ENCODE peak calls at places on chromosomes 2 and 18, in nine cellular contexts. F is central memory CD8-positive, alpha-beta T cell; G is heart right ventricle; Q is stimulated activated CD4-positive, alpha-beta T cell treated with anti-CD3 and anti-CD28 coated beads, Interleukin-1b, Interleukin-23, amount 100 ng/mL, for 48 hours; E is cardiac fibroblast; L is Calu3; V is hippocampal formation; D is HTR-8/SVneo; R is activated T-cell treated with anti-CD3 and anti-CD28 coated beads for 4 hours. S is an unnamed sample.

GRCh38 chr18:42644729-42645131 is 470.8 kb downstream of the RIT2 start:
- DNase-seq in F (no peak), G (no peak), Q (no peak), E (peak), L (peak), V (no peak), D (no peak), R (no peak), S (no peak)

GRCh38 chr2:96083064-96083889 is 33.1 kb downstream of the ADRA2B start:
- DNase-seq in F (peak), G (peak), Q (no peak), E (no peak), L (no peak), V (no peak), D (no peak), R (no peak), S (no peak)

GRCh38 chr18:56919190-56919589 is 227.7 kb upstream of the BOD1L2 start:
- DNase-seq in F (no peak), G (no peak), Q (no peak), E (peak), L (no peak), V (no peak), D (no peak), R (no peak), S (no peak)

GRCh38 chr2:165594935-165595255 is 125.4 kb downstream of the CSRNP3 start:
- DNase-seq in F (no peak), G (no peak), Q (no peak), E (no peak), L (no peak), V (no peak), D (no peak), R (no peak), S (no peak)

GRCh38 chr2:119609337-119609736 is 65.1 kb downstream of the CFAP221 start:
- DNase-seq in F (no peak), G (no peak), Q (no peak), E (no peak), L (no peak), V (no peak), D (no peak), R (no peak), S (no peak)

GRCh38 chr18:45802814-45803492 is 22.5 kb upstream of the SIGLEC15 start:
- DNase-seq in F (no peak), G (no peak), Q (peak), E (peak), L (peak), V (no peak), D (peak), R (no peak), S (no peak)

GRCh38 chr18:8911408-8912340 is 190.8 kb upstream of the NDUFV2 start:
- DNase-seq in F (no peak), G (no peak), Q (no peak), E (no peak), L (no peak), V (no peak), D (no peak), R (no peak), S (no peak)

GRCh38 chr2:18001671-18002070 is 123.2 kb downstream of the KCNS3 start:
- DNase-seq in F (no peak), G (no peak), Q (no peak), E (no peak), L (no peak), V (no peak), D (no peak), R (no peak), S (no peak)

GRCh38 chr2:62188416-62188815 is 7.5 kb upstream of the B3GNT2 start:
- DNase-seq in F (no peak), G (no peak), Q (no peak), E (no peak), L (no peak), V (no peak), D (no peak), R (no peak), S (no peak)

GRCh38 chr2:223744580-223744979 is 92.8 kb downstream of the AP1S3 start:
- DNase-seq in F (no peak), G (no peak), Q (no peak), E (peak), L (no peak), V (no peak), D (no peak), R (no peak), S (no peak)

GRCh38 chr2:42901076-42901645 is 108.8 kb upstream of the HAAO start:
- DNase-seq in F (no peak), G (no peak), Q (no peak), E (peak), L (no peak), V (no peak), D (no peak), R (no peak), S (no peak)

GRCh38 chr2:185201063-185201462 is 537.5 kb upstream of the FSIP2 start:
- DNase-seq in F (no peak), G (no peak), Q (no peak), E (no peak), L (no peak), V (no peak), D (no peak), R (no peak), S (peak)

GRCh38 chr2:25690058-25690457 is 16.7 kb upstream of the DTNB start:
- DNase-seq in F (no peak), G (no peak), Q (no peak), E (peak), L (peak), V (no peak), D (peak), R (no peak), S (no peak)

GRCh38 chr2:47869859-47870258 is 36.4 kb downstream of the FBXO11 start:
- DNase-seq in F (no peak), G (no peak), Q (no peak), E (peak), L (no peak), V (no peak), D (no peak), R (no peak), S (no peak)

GRCh38 chr2:187775651-187776050 is 221.4 kb upstream of the TFPI start:
- DNase-seq in F (no peak), G (no peak), Q (no peak), E (no peak), L (no peak), V (no peak), D (no peak), R (no peak), S (no peak)

GRCh38 chr2:133266075-133266925 is 302.0 kb downstream of the NCKAP5 start:
- DNase-seq in F (no peak), G (no peak), Q (no peak), E (peak), L (peak), V (no peak), D (peak), R (no peak), S (peak)

GRCh38 chr2:116088246-116088645 is 1645.8 kb downstream of the DPP10 start:
- DNase-seq in F (no peak), G (no peak), Q (no peak), E (no peak), L (no peak), V (no peak), D (no peak), R (no peak), S (no peak)

GRCh38 chr2:91477731-91478672 is 2786.5 kb downstream of the RPIA start:
- DNase-seq in F (no peak), G (peak), Q (no peak), E (no peak), L (no peak), V (no peak), D (no peak), R (no peak), S (no peak)

GRCh38 chr2:43634604-43635306 is 2.3 kb upstream of the PLEKHH2 start:
- DNase-seq in F (no peak), G (no peak), Q (no peak), E (peak), L (peak), V (no peak), D (peak), R (no peak), S (no peak)

GRCh38 chr2:134504586-134505336 is 214.0 kb downstream of the TMEM163 start:
- DNase-seq in F (no peak), G (no peak), Q (no peak), E (no peak), L (no peak), V (no peak), D (no peak), R (no peak), S (no peak)

GRCh38 chr18:48351216-48352050 is 57.8 kb downstream of the ZBTB7C start:
- DNase-seq in F (no peak), G (no peak), Q (no peak), E (no peak), L (no peak), V (no peak), D (no peak), R (no peak), S (no peak)

GRCh38 chr2:146940016-146940685 is 904.7 kb upstream of the ACVR2A start:
- DNase-seq in F (no peak), G (no peak), Q (no peak), E (peak), L (no peak), V (no peak), D (peak), R (no peak), S (no peak)

GRCh38 chr18:29377346-29377745 is 1200.4 kb upstream of the CDH2 start:
- DNase-seq in F (no peak), G (no peak), Q (no peak), E (peak), L (no peak), V (no peak), D (no peak), R (no peak), S (no peak)

GRCh38 chr2:229485782-229486181 is 214.7 kb upstream of the PID1 start:
- DNase-seq in F (no peak), G (peak), Q (no peak), E (no peak), L (no peak), V (no peak), D (no peak), R (no peak), S (no peak)

GRCh38 chr2:179574061-179574519 is 287.3 kb downstream of the ZNF385B start:
- DNase-seq in F (no peak), G (no peak), Q (no peak), E (no peak), L (no peak), V (no peak), D (no peak), R (no peak), S (no peak)

GRCh38 chr18:79626905-79627749 is 52.5 kb upstream of the CTDP1 start:
- DNase-seq in F (no peak), G (no peak), Q (no peak), E (no peak), L (no peak), V (no peak), D (no peak), R (no peak), S (no peak)

GRCh38 chr2:241108271-241109209 is 6.5 kb upstream of the MTERF4 start:
- DNase-seq in F (no peak), G (no peak), Q (no peak), E (no peak), L (no peak), V (no peak), D (no peak), R (no peak), S (no peak)

GRCh38 chr18:42611134-42611533 is 504.4 kb downstream of the RIT2 start:
- DNase-seq in F (no peak), G (no peak), Q (no peak), E (no peak), L (no peak), V (no peak), D (no peak), R (no peak), S (no peak)

GRCh38 chr2:68434981-68435380 is 32.1 kb downstream of the FBXO48 start:
- DNase-seq in F (no peak), G (no peak), Q (no peak), E (no peak), L (no peak), V (no peak), D (no peak), R (no peak), S (no peak)

GRCh38 chr2:100964222-100964621 is 37.9 kb upstream of the RPL31 start:
- DNase-seq in F (no peak), G (no peak), Q (no peak), E (no peak), L (no peak), V (no peak), D (no peak), R (no peak), S (no peak)

GRCh38 chr2:177036754-177037153 is 175.8 kb upstream of the HNRNPA3 start:
- DNase-seq in F (no peak), G (no peak), Q (no peak), E (no peak), L (no peak), V (no peak), D (no peak), R (no peak), S (no peak)

GRCh38 chr18:58308463-58308862 is 264.4 kb downstream of the NEDD4L start:
- DNase-seq in F (no peak), G (no peak), Q (no peak), E (no peak), L (no peak), V (no peak), D (no peak), R (no peak), S (no peak)